ENCODE peak calls at places on chromosome 1, in eight cellular contexts. H is mucosa of gallbladder, M is frontal cortex, G is C1 segment of cervical spinal cord, L is left colon, N is ascending aorta, D is WTC11, Z is amygdala. F is an unnamed sample.
A peak's percentile ranks its signal among the peaks of the same experiment; 100 is the strongest.

GRCh38 chr1:54581621-54582035 is 33.6 kb downstream of the ACOT11 start:
- DNase-seq in H (peak; percentile 93), M (peak; percentile 75), G (peak; percentile 27), L (peak; percentile 94), N (peak; percentile 90), D (no peak), Z (peak; percentile 51), F (no peak)

GRCh38 chr1:93865253-93865652 is 13.8 kb downstream of the DNTTIP2 start:
- DNase-seq in H (no peak), M (no peak), G (no peak), L (no peak), N (no peak), D (no peak), Z (no peak), F (no peak)

GRCh38 chr1:40556121-40556520 is 24.7 kb downstream of the ZNF684 start:
- DNase-seq in H (no peak), M (no peak), G (no peak), L (no peak), N (no peak), D (no peak), Z (no peak), F (no peak)

GRCh38 chr1:92075311-92075710 is at the start of gene SETSIP:
- DNase-seq in H (no peak), M (no peak), G (no peak), L (no peak), N (no peak), D (no peak), Z (no peak), F (no peak)

GRCh38 chr1:216332462-216332861 is 90.8 kb downstream of the USH2A start:
- DNase-seq in H (no peak), M (no peak), G (no peak), L (no peak), N (no peak), D (no peak), Z (no peak), F (no peak)

GRCh38 chr1:44810101-44810761 is 1.9 kb downstream of the BTBD19 start:
- DNase-seq in H (peak; percentile 83), M (no peak), G (no peak), L (peak; percentile 48), N (peak; percentile 9), D (no peak), Z (no peak), F (no peak)

GRCh38 chr1:32742956-32743355 is 40.4 kb upstream of the SYNC start:
- DNase-seq in H (no peak), M (no peak), G (no peak), L (peak; percentile 82), N (no peak), D (no peak), Z (no peak), F (no peak)

GRCh38 chr1:96763514-96763913 is 41.9 kb downstream of the PTBP2 start:
- DNase-seq in H (no peak), M (no peak), G (no peak), L (no peak), N (no peak), D (no peak), Z (no peak), F (no peak)

GRCh38 chr1:155103325-155103724 is 24.4 kb upstream of the EFNA1 start:
- DNase-seq in H (no peak), M (no peak), G (no peak), L (no peak), N (no peak), D (no peak), Z (no peak), F (no peak)

GRCh38 chr1:116321766-116322175 is 51.3 kb upstream of the ATP1A1 start:
- DNase-seq in H (no peak), M (no peak), G (no peak), L (no peak), N (no peak), D (no peak), Z (no peak), F (no peak)

GRCh38 chr1:219367496-219367895 is 193.8 kb downstream of the LYPLAL1 start:
- DNase-seq in H (no peak), M (no peak), G (no peak), L (no peak), N (no peak), D (no peak), Z (no peak), F (no peak)

F was measured in T-helper 22 cell.